ENCODE peak calls at places on chromosomes 16 and 17, in ten cellular contexts. I, R, M, L, S, Q, J, N, U and C are unnamed samples.

GRCh38 chr16:49596119-49596518 is 222.5 kb downstream of the C16orf78 start:
- DNase-seq in N (peak; percentile 16), U (peak; percentile 24), J (no peak), S (no peak), M (no peak), R (no peak), Q (no peak), I (peak; percentile 3), L (no peak), C (no peak)

GRCh38 chr16:78628526-78628925 is 529.1 kb downstream of the WWOX start:
- DNase-seq in I (no peak), M (no peak), U (no peak), R (no peak), N (no peak), L (no peak), S (no peak), Q (no peak), J (no peak), C (no peak)

GRCh38 chr17:4951486-4951885 is 567 bp downstream of the ENO3 start:
- DNase-seq in M (no peak), J (no peak), R (no peak), I (no peak), S (no peak), L (no peak), N (no peak), U (no peak), Q (no peak), C (no peak)

GRCh38 chr17:80692931-80693467 is 148.4 kb downstream of the RPTOR start:
- DNase-seq in Q (no peak), J (no peak), M (no peak), I (no peak), R (no peak), N (no peak), S (no peak), U (no peak), L (no peak), C (no peak)

GRCh38 chr16:10575506-10576130 is 4.8 kb downstream of the EMP2 start:
- DNase-seq in L (no peak), S (no peak), M (no peak), U (no peak), Q (no peak), R (no peak), J (no peak), I (peak; percentile 93), N (no peak), C (no peak)

GRCh38 chr16:89476811-89477261 is 13.5 kb downstream of the ANKRD11 start:
- DNase-seq in N (no peak), M (no peak), Q (no peak), I (no peak), S (no peak), J (no peak), R (no peak), L (peak; percentile 90), U (no peak), C (no peak)

GRCh38 chr17:63433746-63434591 is 12.1 kb downstream of the CYB561 start:
- DNase-seq in S (peak; percentile 85), J (no peak), N (no peak), I (peak; percentile 90), R (no peak), U (peak; percentile 78), M (no peak), Q (peak; percentile 76), L (peak; percentile 24), C (no peak)

GRCh38 chr17:50768348-50768761 is 1.0 kb upstream of the ANKRD40CL start:
- DNase-seq in U (no peak), I (no peak), Q (peak; percentile 62), R (no peak), M (no peak), S (no peak), L (no peak), J (no peak), N (peak; percentile 50), C (peak; percentile 95)

GRCh38 chr16:46736695-46737094 is 11.4 kb downstream of the MYLK3 start:
- DNase-seq in I (peak; percentile 39), J (no peak), M (no peak), R (no peak), U (no peak), L (no peak), S (no peak), Q (peak; percentile 48), N (peak; percentile 45), C (no peak)

GRCh38 chr16:67372664-67373063 is 20.6 kb downstream of the TPPP3 start:
- DNase-seq in L (peak; percentile 42), Q (no peak), J (no peak), I (peak; percentile 15), M (peak; percentile 21), S (no peak), N (no peak), R (no peak), U (no peak), C (no peak)

GRCh38 chr17:48261297-48261880 is 153.8 kb downstream of the SNX11 start:
- DNase-seq in S (no peak), I (peak; percentile 30), N (peak; percentile 93), M (peak; percentile 40), J (no peak), Q (no peak), R (peak; percentile 60), U (no peak), L (no peak), C (peak; percentile 52)

GRCh38 chr17:61007980-61008379 is 330.3 kb downstream of the BCAS3 start:
- DNase-seq in I (peak; percentile 29), U (no peak), J (no peak), L (no peak), R (no peak), N (peak; percentile 28), M (peak; percentile 80), S (no peak), Q (no peak), C (peak; percentile 53)

GRCh38 chr17:1123397-1124237 is 56.2 kb downstream of the ABR start:
- DNase-seq in I (no peak), N (no peak), U (no peak), S (no peak), R (no peak), L (no peak), Q (no peak), M (no peak), J (no peak), C (no peak)

GRCh38 chr17:80036715-80037477 is 454 bp downstream of the CCDC40 start:
- DNase-seq in Q (peak; percentile 80), R (peak; percentile 77), N (peak; percentile 82), J (no peak), U (peak; percentile 39), S (no peak), M (no peak), L (no peak), I (peak; percentile 7), C (no peak)

GRCh38 chr16:68539704-68540370 is 746 bp downstream of the ZFP90 start:
- DNase-seq in U (no peak), N (peak; percentile 31), L (peak; percentile 22), S (no peak), I (no peak), Q (no peak), J (no peak), R (no peak), M (no peak), C (no peak)

GRCh38 chr16:87882436-87883019 is 13.2 kb upstream of the SLC7A5 start:
- DNase-seq in N (no peak), M (no peak), J (no peak), L (no peak), R (no peak), U (no peak), Q (no peak), S (no peak), I (no peak), C (no peak)

GRCh38 chr17:8905256-8905778 is 37.8 kb upstream of the PIK3R6 start:
- DNase-seq in I (no peak), L (no peak), U (no peak), S (no peak), R (no peak), M (no peak), N (no peak), J (no peak), Q (no peak), C (no peak)

GRCh38 chr17:74925242-74925641 is 1.2 kb downstream of the OTOP2 start:
- DNase-seq in M (no peak), S (no peak), R (no peak), N (peak; percentile 24), L (no peak), U (no peak), I (no peak), J (no peak), Q (no peak), C (no peak)

GRCh38 chr17:18156976-18157280 is 26.7 kb upstream of the ALKBH5 start:
- DNase-seq in S (no peak), R (no peak), J (no peak), U (no peak), Q (no peak), N (no peak), L (no peak), M (no peak), I (no peak), C (no peak)

GRCh38 chr16:31128711-31129567 is 6.6 kb downstream of the PRSS8 start:
- DNase-seq in L (peak; percentile 59), Q (peak; percentile 85), N (no peak), M (no peak), R (no peak), I (no peak), S (no peak), J (no peak), U (no peak), C (no peak)

GRCh38 chr16:54062361-54063346 is 223.9 kb downstream of the IRX3 start:
- DNase-seq in N (peak; percentile 53), U (no peak), M (no peak), R (no peak), Q (no peak), S (no peak), J (no peak), I (no peak), L (no peak), C (no peak)

GRCh38 chr17:2023256-2023655 is 1.9 kb downstream of the RTN4RL1 start:
- DNase-seq in M (no peak), I (no peak), Q (no peak), R (no peak), S (no peak), U (no peak), L (no peak), J (no peak), N (no peak), C (no peak)

GRCh38 chr16:51549836-51550235 is 398.8 kb upstream of the SALL1 start:
- DNase-seq in L (peak; percentile 22), N (no peak), J (no peak), M (no peak), R (no peak), S (no peak), I (peak; percentile 77), U (no peak), Q (no peak), C (no peak)

GRCh38 chr17:78492116-78492799 is 84.9 kb downstream of the DNAH17 start:
- DNase-seq in I (no peak), R (no peak), N (no peak), Q (no peak), U (no peak), L (no peak), M (no peak), S (no peak), J (no peak), C (no peak)

GRCh38 chr17:58577696-58578095 is 63.3 kb upstream of the MTMR4 start:
- DNase-seq in J (peak; percentile 9), L (peak; percentile 49), R (peak; percentile 60), U (peak; percentile 11), I (peak; percentile 69), N (peak; percentile 64), Q (peak; percentile 74), M (peak; percentile 46), S (no peak), C (peak; percentile 59)

GRCh38 chr16:70730016-70730415 is 44.2 kb upstream of the MTSS2 start:
- DNase-seq in J (no peak), R (no peak), N (no peak), L (no peak), S (no peak), Q (no peak), I (no peak), M (no peak), U (no peak), C (no peak)

GRCh38 chr17:40459646-40460584 is 16.7 kb downstream of the IGFBP4 start:
- DNase-seq in U (no peak), J (no peak), I (peak; percentile 15), L (no peak), N (no peak), R (no peak), M (no peak), Q (no peak), S (no peak), C (no peak)

GRCh38 chr16:87392823-87393679 is 915 bp downstream of the MAP1LC3B start:
- DNase-seq in L (peak; percentile 46), M (no peak), I (peak; percentile 43), N (peak; percentile 50), U (peak; percentile 48), R (peak; percentile 61), Q (peak; percentile 94), S (no peak), J (peak; percentile 40), C (no peak)